ENCODE peak calls at places on chromosomes 1 and 21, in six cellular contexts. Z is HL-60, L is K562, C is HepG2, O is SK-N-SH, G is GM12878. R is an unnamed sample.

GRCh38 chr1:41078193-41078592 is 56.7 kb upstream of the SLFNL1 start:
- DNase-seq in Z (no peak), L (no peak), C (no peak), O (no peak), G (no peak), R (no peak)

GRCh38 chr1:51956528-51957509 is 33.7 kb downstream of the RAB3B start:
- DNase-seq in Z (no peak), L (no peak), C (no peak), O (no peak), G (no peak), R (no peak)

GRCh38 chr1:235984041-235984820 is 80.7 kb downstream of the NID1 start:
- DNase-seq in Z (no peak), L (no peak), C (no peak), O (no peak), G (no peak), R (no peak)

GRCh38 chr1:199273837-199274379 is 635.1 kb downstream of the PTPRC start:
- DNase-seq in Z (no peak), L (no peak), C (no peak), O (no peak), G (peak; percentile 65), R (no peak)

GRCh38 chr1:22406722-22407495 is 44.7 kb upstream of the ZBTB40 start:
- DNase-seq in Z (no peak), L (no peak), C (no peak), O (no peak), G (no peak), R (no peak)

GRCh38 chr21:26194326-26194725 is 23.8 kb upstream of the APP start:
- DNase-seq in Z (no peak), L (no peak), C (no peak), O (no peak), G (no peak), R (no peak)

GRCh38 chr1:205840524-205840923 is 9.4 kb downstream of the PM20D1 start:
- DNase-seq in Z (no peak), L (no peak), C (no peak), O (no peak), G (no peak), R (no peak)

GRCh38 chr1:89277725-89278124 is 5.1 kb upstream of the GBP5 start:
- DNase-seq in Z (peak; percentile 39), L (no peak), C (no peak), O (no peak), G (no peak), R (no peak)

GRCh38 chr1:64624446-64624766 is 120.5 kb upstream of the RAVER2 start:
- DNase-seq in Z (no peak), L (no peak), C (no peak), O (peak; percentile 16), G (no peak), R (no peak)

GRCh38 chr1:168488153-168488552 is 55.6 kb downstream of the XCL2 start:
- DNase-seq in Z (peak; percentile 19), L (no peak), C (no peak), O (no peak), G (no peak), R (no peak)

GRCh38 chr1:72186733-72187307 is 95.5 kb downstream of the NEGR1 start:
- DNase-seq in Z (no peak), L (no peak), C (peak; percentile 1), O (peak; percentile 5), G (no peak), R (no peak)

GRCh38 chr1:23343246-23344110 is 606 bp downstream of the HNRNPR start:
- DNase-seq in Z (no peak), L (peak; percentile 22), C (peak; percentile 25), O (no peak), G (no peak), R (no peak)

GRCh38 chr1:227947425-227947677 is 381 bp downstream of the WNT9A start:
- DNase-seq in Z (no peak), L (peak; percentile 55), C (no peak), O (no peak), G (no peak), R (no peak)

GRCh38 chr1:60759257-60759656 is 323.1 kb upstream of the NFIA start:
- DNase-seq in Z (no peak), L (no peak), C (no peak), O (peak; percentile 10), G (no peak), R (no peak)

GRCh38 chr1:242639104-242639503 is 114.6 kb upstream of the PLD5 start:
- DNase-seq in Z (no peak), L (no peak), C (no peak), O (no peak), G (no peak), R (no peak)

GRCh38 chr1:109239580-109240068 is 9.7 kb upstream of the CELSR2 start:
- DNase-seq in Z (peak; percentile 36), L (peak; percentile 79), C (peak; percentile 66), O (peak; percentile 55), G (no peak), R (peak; percentile 65)

GRCh38 chr1:226877669-226878068 is 7.3 kb downstream of the PSEN2 start:
- DNase-seq in Z (no peak), L (no peak), C (no peak), O (no peak), G (no peak), R (no peak)

GRCh38 chr1:226872455-226872854 is 2.0 kb downstream of the PSEN2 start:
- DNase-seq in Z (no peak), L (no peak), C (peak; percentile 5), O (no peak), G (no peak), R (no peak)

GRCh38 chr1:226873771-226874578 is 3.6 kb downstream of the PSEN2 start:
- DNase-seq in Z (no peak), L (no peak), C (no peak), O (no peak), G (no peak), R (no peak)

GRCh38 chr1:226875641-226876295 is 5.4 kb downstream of the PSEN2 start:
- DNase-seq in Z (no peak), L (peak; percentile 83), C (no peak), O (no peak), G (no peak), R (no peak)

DNA sequence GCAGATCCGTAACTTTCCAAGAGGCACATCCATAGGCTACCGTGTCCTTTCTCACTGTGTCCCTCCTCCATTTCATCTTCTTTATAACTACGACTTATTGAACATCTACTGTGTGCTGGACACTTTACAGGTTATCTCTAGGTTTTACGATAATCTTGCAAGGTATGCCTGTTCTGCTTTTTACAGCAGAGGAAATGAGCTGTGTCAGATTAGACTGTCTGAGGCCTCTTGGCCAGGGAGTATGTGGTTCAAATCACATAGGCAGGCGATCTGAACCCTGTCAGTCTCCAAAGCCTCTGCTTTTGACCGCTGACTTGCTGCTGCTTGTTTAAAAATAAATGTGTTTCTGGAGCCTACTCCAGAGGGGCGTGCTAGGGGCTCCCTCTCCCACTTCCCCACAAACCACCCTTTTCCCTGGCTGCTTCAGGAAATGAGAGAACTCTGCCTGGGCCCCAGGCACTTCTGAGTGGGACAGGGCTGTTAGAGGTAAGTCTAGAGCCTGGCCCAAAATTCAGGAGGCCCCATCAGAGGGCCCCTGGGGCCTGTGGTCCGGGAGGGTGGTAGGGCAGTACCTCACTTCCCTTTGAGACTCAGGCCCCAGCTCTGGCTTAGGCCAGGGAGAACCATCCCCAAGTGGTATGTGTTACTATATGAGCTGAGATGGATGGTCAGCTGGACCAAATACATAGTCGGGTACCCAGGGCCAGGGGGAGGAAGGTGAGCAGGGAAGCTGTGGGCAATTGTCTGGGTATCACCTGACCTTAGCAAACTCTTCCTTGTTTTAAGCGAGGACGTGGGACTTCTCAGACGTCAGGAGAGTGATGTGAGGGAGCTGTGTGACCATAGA is 4.4 kb downstream of the PSEN2 start:
- DNase-seq in Z (no peak), L (no peak), C (no peak), O (no peak), G (no peak), R (no peak)
- TF ChIP-seq GABPA in Z (no peak), L (no peak), C (no peak), O (no peak), G (no peak), R (no peak)

GRCh38 chr1:94325379-94326302 is 88.3 kb upstream of the ARHGAP29 start:
- DNase-seq in Z (no peak), L (no peak), C (peak; percentile 75), O (no peak), G (no peak), R (no peak)
- TF ChIP-seq GABPA in Z (no peak), L (no peak), C (no peak), O (no peak), G (no peak), R (no peak)

DNA sequence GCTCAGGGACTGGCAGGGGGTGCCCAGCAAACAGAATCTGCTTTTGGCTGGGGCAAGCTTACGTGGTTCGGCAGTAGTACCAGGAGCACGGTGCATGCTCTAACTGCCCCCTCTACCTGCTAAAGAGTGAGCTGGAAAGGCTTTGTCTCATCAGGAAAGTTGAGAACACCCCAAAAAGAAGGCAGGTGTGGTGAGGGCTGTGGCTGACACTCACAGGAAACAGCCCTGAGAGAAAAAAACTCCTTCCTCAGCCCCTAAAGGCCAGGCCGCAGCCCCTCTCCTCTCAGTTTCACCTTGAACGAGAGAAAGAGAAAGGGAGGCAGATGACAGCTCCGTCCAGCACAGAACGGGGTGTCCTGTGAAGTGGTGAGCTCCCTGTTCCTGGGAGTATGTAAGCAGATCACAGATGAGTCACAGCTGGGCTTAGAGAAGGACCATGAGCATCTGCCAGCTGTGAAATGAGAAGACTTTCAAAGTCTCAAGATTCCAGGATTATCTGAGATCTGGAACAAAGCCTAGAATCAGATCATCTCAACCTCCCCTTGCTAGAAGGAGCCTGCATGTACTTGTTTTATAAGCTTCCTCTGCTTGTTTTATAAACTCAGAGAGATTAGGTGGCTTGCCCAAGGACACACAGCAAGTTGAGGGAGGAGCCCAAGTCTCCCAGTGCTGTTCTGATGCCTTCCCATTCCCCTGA is 13.4 kb downstream of the LAPTM5 start:
- DNase-seq in Z (no peak), L (no peak), C (no peak), O (no peak), G (no peak), R (no peak)
- TF ChIP-seq GABPA in Z (no peak), L (peak; percentile 1), C (no peak), O (no peak), G (no peak), R (no peak)

GRCh38 chr21:45000637-45001133 is 60.9 kb downstream of the SLX9 start:
- DNase-seq in Z (no peak), L (no peak), C (no peak), O (no peak), G (no peak), R (no peak)

GRCh38 chr21:44998086-44998620 is 58.3 kb downstream of the SLX9 start:
- DNase-seq in Z (no peak), L (no peak), C (no peak), O (no peak), G (no peak), R (no peak)

GRCh38 chr21:44998621-44999427 is 59.0 kb downstream of the SLX9 start:
- DNase-seq in Z (no peak), L (no peak), C (no peak), O (no peak), G (no peak), R (no peak)

GRCh38 chr21:44999972-45000636 is 60.3 kb downstream of the SLX9 start:
- DNase-seq in Z (no peak), L (no peak), C (no peak), O (no peak), G (no peak), R (no peak)

DNA sequence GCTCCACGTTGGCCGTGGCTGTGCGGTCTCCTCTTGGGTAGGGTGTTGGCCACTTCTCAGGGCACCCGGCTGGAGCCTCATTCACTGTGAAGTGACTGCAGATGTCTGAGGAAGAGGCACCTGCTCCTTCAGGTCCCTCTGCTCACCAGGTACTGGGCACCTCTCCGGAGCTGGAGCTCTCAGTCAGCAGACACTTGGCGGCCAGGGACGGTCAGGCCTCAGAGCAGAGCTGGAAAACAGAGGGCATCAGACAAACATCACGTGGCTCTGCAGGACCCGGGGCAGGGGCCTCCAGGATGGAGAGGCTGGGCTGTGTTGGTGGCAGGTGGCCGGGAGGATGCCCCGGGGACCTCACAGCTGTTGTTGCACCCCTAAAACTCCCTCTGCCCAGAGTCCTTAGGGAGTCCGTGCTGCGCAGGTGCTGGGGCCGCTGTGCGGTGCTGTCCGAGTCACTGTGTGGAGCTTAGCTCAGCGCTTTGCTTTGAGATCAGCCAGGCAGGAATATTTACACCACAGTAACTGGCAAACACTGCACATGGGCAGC is 59.7 kb downstream of the SLX9 start:
- DNase-seq in Z (no peak), L (no peak), C (no peak), O (no peak), G (no peak), R (no peak)
- TF ChIP-seq GABPA in Z (no peak), L (no peak), C (no peak), O (no peak), G (no peak), R (no peak)